ENCODE peak calls at places on chromosomes 16 and 17, in five cellular contexts. V is HL-60, Z is foreskin fibroblast, R is A549, I is breast epithelium. A is an unnamed sample.

GRCh38 chr17:39225974-39226683 is 384 bp upstream of the STAC2 start:
- DNase-seq in Z (peak; percentile 50), V (no peak), R (peak; percentile 91), I (peak; percentile 95), A (no peak)

GRCh38 chr17:48241770-48242497 is 134.4 kb downstream of the SNX11 start:
- DNase-seq in Z (no peak), R (no peak), I (no peak), V (no peak), A (no peak)

GRCh38 chr17:20955437-20956323 is 87.1 kb downstream of the USP22 start:
- DNase-seq in V (no peak), R (no peak), I (no peak), Z (peak; percentile 61), A (peak; percentile 24)

GRCh38 chr16:28511031-28511430 is 4.4 kb upstream of the IL27 start:
- DNase-seq in Z (no peak), R (no peak), I (peak; percentile 29), V (no peak), A (no peak)

GRCh38 chr17:58333396-58334207 is 5.0 kb upstream of the TSPOAP1 start:
- DNase-seq in R (no peak), Z (no peak), V (peak; percentile 45), I (no peak), A (no peak)

GRCh38 chr17:78278139-78278741 is 46.8 kb downstream of the TMEM235 start:
- DNase-seq in V (no peak), Z (no peak), R (no peak), I (no peak), A (no peak)

GRCh38 chr16:66681676-66682075 is 14.9 kb downstream of the CMTM4 start:
- DNase-seq in R (no peak), V (no peak), I (no peak), Z (no peak), A (no peak)

GRCh38 chr17:16407911-16408588 is 7.3 kb upstream of the TRPV2 start:
- DNase-seq in Z (peak; percentile 82), V (no peak), I (peak; percentile 59), R (no peak), A (no peak)

GRCh38 chr17:9816472-9816871 is 5.4 kb downstream of the GSG1L2 start:
- DNase-seq in R (no peak), Z (no peak), V (no peak), I (no peak), A (no peak)

GRCh38 chr16:80837421-80838263 is 33.2 kb upstream of the CDYL2 start:
- DNase-seq in I (no peak), Z (no peak), R (no peak), V (no peak), A (no peak)

GRCh38 chr17:76553163-76553908 is 13.5 kb downstream of the PRCD start:
- DNase-seq in Z (no peak), V (no peak), I (no peak), R (no peak), A (no peak)

GRCh38 chr17:8649157-8650118 is 18.9 kb upstream of the MYH10 start:
- DNase-seq in R (no peak), I (no peak), V (no peak), Z (peak; percentile 79), A (no peak)

GRCh38 chr17:9239260-9239820 is 218.0 kb downstream of the NTN1 start:
- DNase-seq in Z (no peak), V (no peak), I (no peak), R (no peak), A (no peak)

GRCh38 chr17:58702708-58703107 is 10.3 kb downstream of the RAD51C start:
- DNase-seq in I (no peak), V (no peak), Z (no peak), R (no peak), A (no peak)

GRCh38 chr16:49556252-49557069 is 182.9 kb downstream of the C16orf78 start:
- DNase-seq in R (peak; percentile 35), I (no peak), V (no peak), Z (peak; percentile 38), A (peak; percentile 16)

GRCh38 chr17:57600092-57600491 is 145.0 kb downstream of the CCDC182 start:
- DNase-seq in V (peak; percentile 71), I (no peak), R (no peak), Z (no peak), A (no peak)

GRCh38 chr16:9097266-9098219 is 6.1 kb downstream of the HAPSTR1 start:
- DNase-seq in R (no peak), Z (no peak), V (no peak), I (no peak), A (no peak)

GRCh38 chr17:50152736-50153135 is 2.3 kb upstream of the PPP1R9B start:
- DNase-seq in R (no peak), V (no peak), Z (no peak), I (no peak), A (no peak)

GRCh38 chr17:36182176-36183000 is 6.0 kb upstream of the TBC1D3B start:
- DNase-seq in Z (peak; percentile 46), R (no peak), I (no peak), V (no peak), A (no peak)

GRCh38 chr16:71933913-71934696 is 38.8 kb downstream of the IST1 start:
- DNase-seq in V (no peak), R (no peak), Z (peak; percentile 60), I (peak; percentile 30), A (peak; percentile 69)

GRCh38 chr16:3536851-3537250 is 36.0 kb downstream of the CLUAP1 start:
- DNase-seq in I (no peak), Z (peak; percentile 8), R (no peak), V (no peak), A (peak; percentile 34)

GRCh38 chr16:30113031-30113710 is at the start of gene GDPD3:
- DNase-seq in Z (no peak), V (no peak), R (no peak), I (no peak), A (no peak)

GRCh38 chr16:47995354-47995753 is 160.4 kb downstream of the ABCC12 start:
- DNase-seq in R (no peak), V (no peak), I (no peak), Z (no peak), A (no peak)

GRCh38 chr16:74742051-74742481 is 32.6 kb downstream of the FA2H start:
- DNase-seq in V (no peak), R (no peak), I (no peak), Z (peak; percentile 26), A (no peak)

GRCh38 chr17:58307468-58308172 is 21.0 kb downstream of the TSPOAP1 start:
- DNase-seq in V (no peak), I (peak; percentile 2), Z (no peak), R (no peak), A (no peak)

GRCh38 chr17:78644971-78645370 is 67.8 kb upstream of the DNAH17 start:
- DNase-seq in Z (no peak), V (no peak), I (no peak), R (no peak), A (no peak)

GRCh38 chr17:49880291-49881053 is 32.6 kb upstream of the TAC4 start:
- DNase-seq in V (peak; percentile 66), Z (peak; percentile 82), I (peak; percentile 72), R (peak; percentile 99), A (no peak)

GRCh38 chr17:18247613-18248001 is 10.9 kb downstream of the FLII start:
- DNase-seq in R (no peak), V (no peak), Z (no peak), I (peak; percentile 48), A (no peak)

GRCh38 chr17:30605027-30605426 is 127.8 kb downstream of the GOSR1 start:
- DNase-seq in V (no peak), Z (no peak), R (no peak), I (no peak), A (no peak)

GRCh38 chr16:77472262-77472661 is 37.4 kb upstream of the ADAMTS18 start:
- DNase-seq in V (no peak), R (no peak), Z (no peak), I (no peak), A (no peak)

GRCh38 chr16:29664133-29664912 is 1.3 kb downstream of the SPN start:
- DNase-seq in Z (no peak), I (no peak), R (no peak), V (peak; percentile 55), A (no peak)

GRCh38 chr16:75377971-75378386 is 55.3 kb downstream of the CFDP1 start:
- DNase-seq in I (peak; percentile 28), Z (peak; percentile 94), V (peak; percentile 4), R (peak; percentile 18), A (peak; percentile 82)

GRCh38 chr17:57557363-57557762 is 187.7 kb downstream of the CCDC182 start:
- DNase-seq in I (no peak), V (no peak), Z (no peak), R (no peak), A (no peak)

GRCh38 chr17:39548494-39548893 is 59.2 kb downstream of the NEUROD2 start:
- DNase-seq in Z (peak; percentile 26), V (no peak), I (no peak), R (no peak), A (no peak)

GRCh38 chr17:78991906-78992532 is 12.3 kb upstream of the LGALS3BP start:
- DNase-seq in Z (no peak), I (no peak), R (no peak), V (no peak), A (no peak)

GRCh38 chr16:66207139-66207863 is 159.2 kb upstream of the CDH5 start:
- DNase-seq in Z (peak; percentile 36), V (peak; percentile 92), I (peak; percentile 25), R (no peak), A (no peak)

GRCh38 chr17:45791935-45792334 is 7.8 kb downstream of the CRHR1 start:
- DNase-seq in R (no peak), Z (no peak), V (no peak), I (peak; percentile 46), A (no peak)

GRCh38 chr16:54171855-54172537 is 114.6 kb downstream of the IRX3 start:
- DNase-seq in V (peak; percentile 18), I (no peak), R (no peak), Z (peak; percentile 12), A (no peak)

GRCh38 chr17:55301521-55302406 is 37.0 kb downstream of the HLF start:
- DNase-seq in V (no peak), R (no peak), Z (peak; percentile 48), I (no peak), A (no peak)

GRCh38 chr16:86497551-86498021 is 12.7 kb upstream of the FOXF1 start:
- DNase-seq in V (no peak), R (no peak), Z (no peak), I (no peak), A (no peak)
- H3K4me3 ChIP-seq in V (no peak overlapping the region), R (no peak overlapping the region), Z (no peak overlapping the region), I (no peak overlapping the region), A (no peak overlapping the region)

GRCh38 chr16:4768549-4769305 is 1.8 kb upstream of the ZNF500 start:
- DNase-seq in R (peak; percentile 96), Z (peak; percentile 99), V (peak; percentile 95), I (peak; percentile 98), A (peak; percentile 70)
- H3K4me3 ChIP-seq in R (peak overlapping the region; percentile 81), Z (peak overlapping the region; percentile 71), V (peak overlapping the region; percentile 60), I (peak overlapping the region; percentile 83), A (peak overlapping the region; percentile 71)

GRCh38 chr17:75514299-75515228 is 773 bp downstream of the CASKIN2 start:
- DNase-seq in V (no peak), R (no peak), Z (peak; percentile 45), I (peak; percentile 73), A (no peak)
- H3K4me3 ChIP-seq in V (no peak overlapping the region), R (peak overlapping the region; percentile 89), Z (peak overlapping the region; percentile 78), I (peak overlapping the region; percentile 89), A (peak overlapping the region; percentile 71)

GRCh38 chr17:43334744-43335400 is 63.9 kb upstream of the ARL4D start:
- DNase-seq in R (no peak), V (no peak), Z (no peak), I (no peak), A (no peak)
- H3K4me3 ChIP-seq in R (no peak overlapping the region), V (no peak overlapping the region), Z (no peak overlapping the region), I (no peak overlapping the region), A (no peak overlapping the region)

GRCh38 chr16:84841787-84842300 is 22.1 kb downstream of the CRISPLD2 start:
- DNase-seq in I (peak; percentile 72), R (no peak), Z (no peak), V (no peak), A (no peak)
- H3K4me3 ChIP-seq in I (peak overlapping the region; percentile 38), R (no peak overlapping the region), Z (no peak overlapping the region), V (no peak overlapping the region), A (no peak overlapping the region)

A was measured in retinal pigment epithelial cell.